ENCODE peak calls at places on chromosomes 4 and X, in five cellular contexts. X is dorsolateral prefrontal cortex, W is MM.1S, Z is body of pancreas, Q is neural progenitor cell. V is an unnamed sample.

GRCh38 chr4:52961666-52962412 is 99.7 kb downstream of the RASL11B start:
- DNase-seq in X (no peak), W (no peak), Z (peak), Q (no peak), V (no peak)

GRCh38 chrX:63761639-63762038 is 23.4 kb downstream of the ARHGEF9 start:
- DNase-seq in X (no peak), W (peak), Z (no peak), Q (no peak), V (no peak)

GRCh38 chr4:128916832-128917231 is 107.3 kb downstream of the JADE1 start:
- DNase-seq in X (peak), W (no peak), Z (no peak), Q (no peak), V (no peak)

GRCh38 chrX:43882294-43882681 is at the start of gene MAOB:
- DNase-seq in X (no peak), W (no peak), Z (peak), Q (peak), V (no peak)

GRCh38 chr4:129822708-129823504 is 727.0 kb downstream of the C4orf33 start:
- DNase-seq in X (no peak), W (no peak), Z (peak), Q (no peak), V (peak)

GRCh38 chr4:146567396-146567795 is 45.7 kb upstream of the SLC10A7 start:
- DNase-seq in X (no peak), W (no peak), Z (no peak), Q (no peak), V (peak)

GRCh38 chr4:90546114-90546513 is 418.9 kb downstream of the CCSER1 start:
- DNase-seq in X (no peak), W (no peak), Z (no peak), Q (no peak), V (no peak)

GRCh38 chr4:183349673-183350072 is 27.4 kb upstream of the CLDN24 start:
- DNase-seq in X (no peak), W (no peak), Z (no peak), Q (no peak), V (no peak)

GRCh38 chrX:117973175-117974075 is 143.2 kb downstream of the KLHL13 start:
- DNase-seq in X (no peak), W (peak), Z (no peak), Q (peak), V (no peak)

GRCh38 chr4:52103314-52103713 is 52.2 kb downstream of the SPATA18 start:
- DNase-seq in X (no peak), W (no peak), Z (no peak), Q (peak), V (peak)

GRCh38 chr4:134544303-134544761 is 342.7 kb upstream of the PABPC4L start:
- DNase-seq in X (no peak), W (no peak), Z (no peak), Q (no peak), V (peak)

GRCh38 chr4:88573995-88574394 is 18.3 kb upstream of the HERC3 start:
- DNase-seq in X (no peak), W (no peak), Z (no peak), Q (peak), V (peak)

DNA sequence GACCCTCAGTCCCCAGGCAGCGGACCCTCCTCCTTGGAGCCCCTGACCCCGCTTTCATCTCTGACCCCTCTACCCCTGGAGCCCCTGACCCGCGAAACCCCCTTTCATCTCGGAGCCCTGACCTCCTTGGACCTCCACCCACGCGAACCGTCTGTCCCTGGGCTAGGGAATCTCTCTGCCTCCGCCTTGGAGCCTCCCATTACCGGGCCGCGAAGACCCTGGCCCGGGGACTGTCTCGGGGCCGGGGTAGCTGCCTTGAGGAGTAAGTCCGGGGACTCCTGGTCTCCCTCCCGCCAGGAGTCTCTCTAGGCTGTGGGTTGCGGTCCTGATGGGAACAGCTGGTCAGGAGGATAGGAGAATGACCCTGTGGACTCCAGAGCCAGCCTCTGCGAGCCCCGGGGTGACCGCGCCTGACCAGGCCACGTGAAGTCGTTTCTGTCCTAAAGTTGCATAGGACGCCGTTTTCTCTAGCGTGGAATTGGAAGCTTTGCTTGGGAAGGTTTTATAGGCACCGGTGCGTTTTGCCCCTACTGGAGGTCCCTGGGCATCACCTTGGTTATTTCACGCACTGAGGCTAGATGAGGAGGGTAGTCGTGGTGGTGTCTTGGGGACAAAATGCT is 824 bp downstream of the TBC1D14 start:
- DNase-seq in X (no peak), W (no peak), Z (no peak), Q (peak), V (no peak)
- TF ChIP-seq CTCF in X (no peak), W (no peak), Z (peak), Q (peak), V (no peak)

DNA sequence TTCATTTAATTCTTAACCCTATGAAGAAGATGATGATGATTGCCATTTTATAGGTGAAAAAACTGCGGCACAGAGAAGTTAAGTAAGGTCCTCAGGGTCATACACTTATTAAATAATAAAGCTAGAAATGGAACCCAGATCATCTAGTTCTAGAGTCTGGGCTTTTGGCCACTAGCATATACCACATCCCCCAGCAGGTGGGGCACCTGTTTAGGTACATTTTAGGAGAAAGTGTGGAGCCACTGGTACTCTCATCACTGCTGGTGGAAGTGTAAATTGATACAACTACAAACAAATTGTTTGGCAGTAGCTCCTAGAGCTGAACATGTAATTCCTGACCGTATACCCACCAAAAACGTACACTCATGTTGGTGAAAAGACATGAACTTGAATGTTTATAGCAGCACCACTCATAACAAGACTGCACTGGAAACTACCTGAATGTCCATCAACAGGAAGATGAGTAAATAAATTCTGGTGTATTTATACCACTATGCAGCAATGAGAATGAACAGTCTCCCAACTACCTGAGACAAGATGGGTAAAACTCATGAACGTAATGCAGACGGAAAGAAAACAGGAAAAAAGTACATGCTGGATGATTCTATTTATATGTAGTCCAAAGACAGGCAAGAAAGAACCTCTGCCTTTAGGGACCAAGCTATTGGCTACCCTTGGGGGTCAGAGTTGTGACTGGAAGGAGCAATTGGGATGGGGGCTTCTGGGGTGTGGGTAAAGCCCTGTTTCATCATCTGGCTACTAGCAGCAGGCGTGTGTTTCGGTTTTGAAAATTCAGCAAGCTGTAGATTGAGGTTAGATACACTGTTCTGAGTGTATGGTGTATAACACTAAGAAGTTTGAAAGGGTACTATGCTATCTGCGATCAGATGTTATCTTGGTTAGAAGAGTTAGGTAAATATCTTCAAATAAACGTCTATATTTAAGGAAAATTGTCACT is 72.3 kb upstream of the ADGRG2 start:
- DNase-seq in X (no peak), W (no peak), Z (no peak), Q (no peak), V (no peak)
- H3K4me3 ChIP-seq in X (no peak), W (no peak), Z (no peak), Q (no peak), V (no peak)

GRCh38 chr4:61740950-61741638 is 541.0 kb downstream of the ADGRL3 start:
- DNase-seq in X (peak), W (peak), Z (no peak), Q (peak), V (no peak)
- TF ChIP-seq CTCF in X (no peak), W (no peak), Z (no peak), Q (no peak), V (no peak)

DNA sequence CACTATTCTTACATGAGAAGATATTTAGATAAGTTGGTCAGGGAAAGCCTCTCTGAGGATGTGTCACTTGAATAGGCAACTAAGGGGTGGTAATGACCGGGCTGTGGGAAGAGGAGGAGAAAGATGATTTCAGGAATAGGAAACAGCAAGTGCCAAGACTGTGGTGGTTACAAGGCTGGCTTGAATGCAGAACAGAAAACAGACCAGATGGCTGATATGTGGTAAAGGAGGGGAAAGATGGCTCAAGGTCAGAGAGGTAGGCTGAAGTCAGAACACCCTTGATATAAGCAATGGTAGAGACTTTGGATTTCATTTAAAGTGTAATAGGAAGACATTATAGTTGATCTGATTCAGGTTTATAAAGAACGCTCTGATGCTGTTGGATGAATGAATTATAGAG is 15.0 kb downstream of the TLR7 start:
- DNase-seq in X (no peak), W (no peak), Z (no peak), Q (no peak), V (no peak)
- H3K4me3 ChIP-seq in X (no peak), W (no peak), Z (no peak), Q (no peak), V (no peak)

GRCh38 chrX:136200466-136200865 is 50.7 kb downstream of the MAP7D3 start:
- DNase-seq in X (no peak), W (peak), Z (no peak), Q (peak), V (peak)
- TF ChIP-seq CTCF in X (peak), W (peak), Z (no peak), Q (peak), V (peak)

GRCh38 chr4:27005512-27006246 is 145.0 kb downstream of the STIM2 start:
- DNase-seq in X (no peak), W (no peak), Z (no peak), Q (no peak), V (peak)
- H3K4me3 ChIP-seq in X (no peak), W (no peak), Z (no peak), Q (no peak), V (peak)

DNA sequence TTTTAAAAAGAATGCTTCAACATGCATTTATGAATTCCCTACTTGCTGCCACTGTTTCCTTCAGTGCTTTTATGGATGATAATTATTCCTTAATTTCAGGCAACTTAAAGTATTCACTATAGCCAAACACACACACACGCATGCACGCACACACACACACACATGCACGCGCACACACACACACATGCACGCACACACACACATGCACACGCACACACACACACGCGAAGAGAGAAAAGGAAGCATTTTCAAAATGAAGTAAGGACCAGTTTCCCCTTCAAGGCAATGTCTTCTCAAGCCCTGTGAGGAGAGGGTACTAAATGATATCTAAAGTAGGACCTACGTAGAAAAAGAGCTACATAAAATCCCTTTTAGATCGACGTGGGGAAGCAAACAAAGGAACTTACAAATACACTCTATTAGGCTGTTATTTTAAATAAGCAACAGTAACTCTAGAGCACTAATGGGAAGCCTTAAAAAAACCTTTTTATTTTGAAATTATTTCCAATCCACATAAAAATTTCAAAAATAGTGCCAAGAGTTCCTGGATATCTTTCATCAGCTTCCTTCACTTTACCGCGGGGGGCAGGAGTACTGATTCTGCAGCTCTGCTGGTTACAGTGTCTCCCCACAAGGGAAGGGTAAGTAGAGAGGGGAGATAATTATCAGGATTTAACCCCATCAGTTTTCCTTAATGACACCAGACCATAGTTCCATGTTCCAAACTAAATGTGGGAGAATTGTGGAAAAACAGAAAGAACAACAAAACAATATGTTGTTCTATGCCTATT is 13.7 kb downstream of the IRF2 start:
- DNase-seq in X (no peak), W (no peak), Z (no peak), Q (no peak), V (no peak)
- TF ChIP-seq CTCF in X (no peak), W (no peak), Z (no peak), Q (no peak), V (no peak)

GRCh38 chr4:108109111-108109510 is 59.6 kb downstream of the LEF1 start:
- DNase-seq in X (no peak), W (no peak), Z (no peak), Q (no peak), V (no peak)

GRCh38 chr4:108109997-108110416 is 58.7 kb downstream of the LEF1 start:
- DNase-seq in X (no peak), W (peak), Z (no peak), Q (no peak), V (no peak)

GRCh38 chr4:108106186-108106585 is 62.5 kb downstream of the LEF1 start:
- DNase-seq in X (no peak), W (no peak), Z (no peak), Q (no peak), V (no peak)

GRCh38 chr4:108107729-108108382 is 60.9 kb downstream of the LEF1 start:
- DNase-seq in X (no peak), W (no peak), Z (no peak), Q (no peak), V (no peak)

GRCh38 chr4:108107116-108107515 is 61.6 kb downstream of the LEF1 start:
- DNase-seq in X (no peak), W (no peak), Z (no peak), Q (no peak), V (no peak)
- H3K4me3 ChIP-seq in X (no peak), W (no peak), Z (no peak), Q (no peak), V (no peak)

GRCh38 chrX:15214614-15215013 is 55.3 kb downstream of the ASB9 start:
- DNase-seq in X (no peak), W (no peak), Z (no peak), Q (no peak), V (no peak)
- TF ChIP-seq CTCF in X (no peak), W (no peak), Z (no peak), Q (no peak), V (no peak)

GRCh38 chrX:10160221-10160620 is 3.4 kb downstream of the CLCN4 start:
- DNase-seq in X (no peak), W (no peak), Z (no peak), Q (no peak), V (no peak)

GRCh38 chrX:10157032-10157341 is 212 bp downstream of the CLCN4 start:
- DNase-seq in X (no peak), W (no peak), Z (no peak), Q (no peak), V (no peak)

GRCh38 chrX:10157545-10157944 is 770 bp downstream of the CLCN4 start:
- DNase-seq in X (no peak), W (no peak), Z (no peak), Q (no peak), V (peak)

GRCh38 chrX:10158279-10158939 is 1.6 kb downstream of the CLCN4 start:
- DNase-seq in X (peak), W (no peak), Z (no peak), Q (peak), V (no peak)

GRCh38 chrX:10159069-10159468 is 2.3 kb downstream of the CLCN4 start:
- DNase-seq in X (no peak), W (no peak), Z (no peak), Q (no peak), V (no peak)
- H3K4me3 ChIP-seq in X (peak), W (no peak), Z (no peak), Q (peak), V (no peak)

V was measured in fibroblast of the aortic adventitia.